ENCODE peak calls at places on chromosomes 7 and 10, in six cellular contexts. O is GM12878, T is HCT116, V is SK-N-SH, U is HepG2, I is H1. Z is an unnamed sample.

GRCh38 chr7:50347693-50348092 is 43.2 kb downstream of the IKZF1 start:
- DNase-seq in O (no peak), V (no peak), U (no peak), I (no peak), T (no peak), Z (no peak)

GRCh38 chr10:42615419-42615818 is 23.0 kb downstream of the ZNF33B start:
- DNase-seq in I (no peak), U (no peak), T (no peak), V (no peak), O (no peak), Z (no peak)

GRCh38 chr10:72503241-72503640 is 122.6 kb downstream of the MICU1 start:
- DNase-seq in I (no peak), U (no peak), O (no peak), T (no peak), V (no peak), Z (no peak)

GRCh38 chr10:119509909-119510451 is 32.5 kb downstream of the RGS10 start:
- DNase-seq in V (peak), T (no peak), O (no peak), U (no peak), I (no peak), Z (peak)

GRCh38 chr7:27930910-27931476 is 191.0 kb downstream of the TAX1BP1 start:
- DNase-seq in T (no peak), I (no peak), V (no peak), U (no peak), O (no peak), Z (no peak)

GRCh38 chr10:14146005-14146404 is 184.7 kb downstream of the FRMD4A start:
- DNase-seq in T (no peak), I (no peak), V (no peak), O (no peak), U (no peak), Z (no peak)

GRCh38 chr10:90023950-90024349 is 322.6 kb downstream of the KIF20B start:
- DNase-seq in I (no peak), O (no peak), T (no peak), V (no peak), U (no peak), Z (no peak)

GRCh38 chr7:120023494-120024167 is 249.3 kb upstream of the KCND2 start:
- DNase-seq in T (no peak), I (no peak), O (no peak), V (no peak), U (no peak), Z (no peak)

GRCh38 chr10:99767901-99768300 is 14.5 kb upstream of the ABCC2 start:
- DNase-seq in V (no peak), U (no peak), I (no peak), T (no peak), O (no peak), Z (no peak)

GRCh38 chr10:131972474-131973071 is 9.2 kb downstream of the BNIP3 start:
- DNase-seq in V (peak), U (no peak), T (no peak), O (no peak), I (no peak), Z (no peak)

GRCh38 chr10:63464402-63465292 is 1.1 kb downstream of the JMJD1C start:
- DNase-seq in V (peak), I (no peak), U (no peak), O (no peak), T (no peak), Z (peak)

GRCh38 chr7:134434701-134435100 is 24.2 kb downstream of the AKR1B1 start:
- DNase-seq in I (no peak), T (no peak), O (no peak), V (no peak), U (no peak), Z (no peak)

GRCh38 chr7:80135306-80136104 is 874 bp downstream of the GNAI1 start:
- DNase-seq in I (no peak), U (no peak), V (no peak), T (no peak), O (no peak), Z (no peak)

GRCh38 chr10:88045116-88045515 is 181.7 kb downstream of the PTEN start:
- DNase-seq in V (no peak), I (no peak), O (no peak), T (no peak), U (no peak), Z (no peak)

GRCh38 chr7:31073486-31074383 is 21.6 kb downstream of the ADCYAP1R1 start:
- DNase-seq in T (no peak), U (no peak), I (no peak), V (no peak), O (no peak), Z (no peak)

GRCh38 chr10:35449944-35450343 is 113.6 kb downstream of the CCNY start:
- DNase-seq in U (no peak), O (no peak), I (no peak), V (no peak), T (no peak), Z (no peak)

GRCh38 chr7:87220026-87220733 is 648 bp upstream of the TMEM243 start:
- DNase-seq in O (no peak), I (peak), V (peak), U (peak), T (peak), Z (peak)

GRCh38 chr10:22230331-22230833 is 12.6 kb upstream of the EBLN1 start:
- DNase-seq in O (no peak), T (peak), V (peak), I (no peak), U (no peak), Z (no peak)

GRCh38 chr7:150367677-150368097 is 935 bp upstream of the REPIN1 start:
- DNase-seq in T (no peak), O (no peak), I (no peak), U (no peak), V (no peak), Z (peak)

GRCh38 chr7:47125529-47125928 is 456.4 kb downstream of the TNS3 start:
- DNase-seq in U (no peak), T (no peak), O (no peak), I (no peak), V (no peak), Z (no peak)

GRCh38 chr7:38886265-38886664 is 22.7 kb downstream of the VPS41 start:
- DNase-seq in U (no peak), T (no peak), V (no peak), O (no peak), I (no peak), Z (no peak)

GRCh38 chr10:123988694-123989093 is 97.1 kb upstream of the CPXM2 start:
- DNase-seq in I (no peak), O (no peak), V (no peak), T (no peak), U (no peak), Z (no peak)

GRCh38 chr7:135211179-135211945 is at the start of gene WDR91:
- DNase-seq in V (peak), T (peak), O (peak), I (peak), U (peak), Z (peak)

DNA sequence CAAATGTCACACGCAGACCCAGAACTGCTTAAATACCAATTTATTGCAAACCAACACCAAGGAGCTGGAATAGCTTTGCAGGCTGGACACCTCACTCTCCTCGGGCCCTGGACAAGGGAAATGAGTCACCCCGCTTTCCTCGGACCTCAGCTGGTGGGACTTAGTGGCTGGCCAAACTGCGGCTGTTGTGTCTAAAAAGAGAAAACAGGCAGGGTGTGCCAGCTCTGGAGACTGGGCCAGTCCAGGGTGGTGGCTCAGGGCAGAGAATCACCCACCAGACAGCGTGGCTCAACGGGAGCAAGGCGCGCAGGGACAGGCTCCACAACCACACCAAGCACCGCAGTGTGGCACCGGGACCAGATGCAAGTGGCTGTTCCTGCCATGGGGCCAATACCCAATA is 58.2 kb upstream of the CAMK2B start:
- DNase-seq in I (no peak), V (no peak), U (no peak), O (no peak), T (no peak), Z (no peak)
- TF ChIP-seq JUND in I (no peak), V (peak), U (no peak), O (no peak), T (no peak), Z (no peak)

DNA sequence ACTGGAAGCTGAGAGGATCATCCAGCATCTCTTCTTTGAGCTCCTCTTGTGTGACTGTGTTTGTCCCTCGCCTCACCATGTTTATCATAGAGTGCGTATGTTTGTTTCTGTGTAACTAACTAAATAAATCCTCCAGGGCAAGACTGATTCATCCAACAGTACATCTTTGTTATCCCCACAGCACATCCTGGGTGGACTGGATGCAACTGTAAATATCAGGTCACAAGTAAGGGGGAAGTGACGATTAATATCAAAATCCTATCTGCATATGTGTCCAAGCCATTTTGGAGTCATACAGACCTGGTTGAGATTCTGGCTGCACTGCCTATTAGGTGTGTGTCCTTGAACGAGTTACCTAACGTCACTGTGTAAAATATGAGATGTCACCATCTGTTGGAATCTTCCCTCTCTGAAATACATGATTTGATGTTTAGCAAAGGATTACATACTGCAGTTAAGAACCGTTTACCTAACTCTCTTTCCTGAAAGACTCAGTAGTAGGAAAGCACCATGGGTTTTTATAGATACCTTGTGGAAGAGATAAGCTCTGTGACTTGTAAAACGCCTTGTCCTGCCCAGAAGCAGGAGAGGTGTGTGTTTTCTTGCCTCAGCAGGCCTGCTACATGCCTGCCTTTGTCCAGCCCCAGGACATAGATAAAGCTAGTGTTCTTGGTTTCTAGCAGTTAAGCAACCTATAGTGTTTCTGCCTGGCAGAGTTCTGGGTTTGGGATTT is 25.8 kb downstream of the WBP1L start:
- DNase-seq in U (peak), I (no peak), O (no peak), T (no peak), V (no peak), Z (no peak)
- TF ChIP-seq JUND in U (no peak), I (no peak), O (no peak), T (no peak), V (no peak), Z (peak)

GRCh38 chr7:24896031-24896433 is 83.9 kb downstream of the OSBPL3 start:
- DNase-seq in O (peak), V (no peak), T (no peak), I (no peak), U (no peak), Z (peak)
- TF ChIP-seq JUND in O (no peak), V (no peak), T (no peak), I (no peak), U (no peak), Z (no peak)

GRCh38 chr10:60681103-60681502 is 97.2 kb upstream of the CDK1 start:
- DNase-seq in O (no peak), U (no peak), V (no peak), I (no peak), T (no peak), Z (no peak)

GRCh38 chr10:60687679-60688078 is 90.6 kb upstream of the CDK1 start:
- DNase-seq in T (no peak), V (no peak), I (no peak), O (no peak), U (no peak), Z (no peak)

GRCh38 chr10:60678978-60679377 is 99.3 kb upstream of the CDK1 start:
- DNase-seq in T (no peak), U (no peak), V (no peak), O (no peak), I (no peak), Z (no peak)

GRCh38 chr10:60679388-60679987 is 98.8 kb upstream of the CDK1 start:
- DNase-seq in I (no peak), U (no peak), T (no peak), V (no peak), O (no peak), Z (no peak)

DNA sequence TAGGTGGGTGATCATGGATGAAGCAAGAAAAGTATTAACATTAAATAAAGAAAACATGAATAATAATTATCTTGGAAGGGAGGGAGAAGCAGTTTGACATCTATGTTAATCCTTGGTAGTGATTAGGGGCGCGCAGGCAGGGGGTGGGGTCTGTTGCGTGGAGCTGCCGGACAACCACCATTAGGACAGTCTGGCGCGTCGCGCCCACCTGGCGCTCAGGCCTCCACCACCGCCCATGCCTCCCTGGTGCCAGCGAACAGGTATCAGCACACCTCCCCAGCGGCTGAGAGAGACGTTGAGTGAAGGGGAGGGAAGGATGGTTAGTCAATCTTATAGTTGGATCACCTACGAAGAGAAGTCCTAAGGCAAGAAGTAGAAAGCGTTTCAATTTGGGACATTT is 94.2 kb upstream of the CDK1 start:
- DNase-seq in O (no peak), U (no peak), T (no peak), I (no peak), V (no peak), Z (no peak)
- TF ChIP-seq JUND in O (no peak), U (no peak), T (no peak), I (no peak), V (no peak), Z (no peak)

GRCh38 chr7:151755131-151755787 is 121.7 kb downstream of the PRKAG2 start:
- DNase-seq in O (no peak), U (no peak), I (no peak), T (no peak), V (no peak), Z (no peak)

GRCh38 chr7:151756076-151756731 is 120.7 kb downstream of the PRKAG2 start:
- DNase-seq in U (no peak), V (no peak), O (no peak), I (no peak), T (peak), Z (no peak)

GRCh38 chr7:151752816-151753600 is 123.9 kb downstream of the PRKAG2 start:
- DNase-seq in O (no peak), V (no peak), T (no peak), U (no peak), I (no peak), Z (no peak)

GRCh38 chr7:151754688-151755130 is 122.2 kb downstream of the PRKAG2 start:
- DNase-seq in U (no peak), I (no peak), V (no peak), T (no peak), O (no peak), Z (no peak)

GRCh38 chr7:151754142-151754590 is 122.7 kb downstream of the PRKAG2 start:
- DNase-seq in O (no peak), V (peak), I (peak), T (peak), U (peak), Z (peak)
- TF ChIP-seq JUND in O (no peak), V (peak), I (peak), T (no peak), U (peak), Z (peak)

Z was measured in T47D.